ENCODE peak calls at places on chromosomes 13 and 19, in nine cellular contexts. I is Panc1, Q is stomach, X is ascending aorta, N is astrocyte of the cerebellum, R is AG04450, O is foreskin fibroblast, M is lower lobe of right lung, J is omental fat pad. B is an unnamed sample.

GRCh38 chr13:27004866-27005265 is 166.7 kb downstream of the USP12 start:
- DNase-seq in I (no peak), Q (no peak), X (no peak), N (no peak), R (no peak), O (no peak), M (no peak), J (no peak), B (no peak)

GRCh38 chr19:15476334-15476733 is 3.0 kb downstream of the PGLYRP2 start:
- DNase-seq in I (no peak), Q (no peak), X (no peak), N (no peak), R (no peak), O (no peak), M (no peak), J (no peak), B (no peak)

GRCh38 chr13:45683701-45684100 is 18.4 kb upstream of the CBY2 start:
- DNase-seq in I (no peak), Q (no peak), X (no peak), N (no peak), R (no peak), O (no peak), M (no peak), J (no peak), B (no peak)

GRCh38 chr13:113997845-113998751 is 24.2 kb upstream of the C13orf46 start:
- DNase-seq in I (no peak), Q (peak), X (no peak), N (no peak), R (peak), O (peak), M (peak), J (peak), B (no peak)

GRCh38 chr19:13748169-13748884 is 16.0 kb upstream of the MRI1 start:
- DNase-seq in I (no peak), Q (no peak), X (no peak), N (no peak), R (no peak), O (peak), M (no peak), J (no peak), B (no peak)

GRCh38 chr19:10412257-10412977 is 7.9 kb upstream of the PDE4A start:
- DNase-seq in I (no peak), Q (no peak), X (no peak), N (no peak), R (no peak), O (no peak), M (no peak), J (no peak), B (no peak)

GRCh38 chr19:55212447-55212846 is 3.1 kb upstream of the PTPRH start:
- DNase-seq in I (no peak), Q (no peak), X (no peak), N (no peak), R (no peak), O (no peak), M (no peak), J (no peak), B (no peak)

GRCh38 chr13:21138561-21138960 is 37.8 kb downstream of the SKA3 start:
- DNase-seq in I (no peak), Q (no peak), X (no peak), N (no peak), R (no peak), O (no peak), M (no peak), J (no peak), B (no peak)

GRCh38 chr19:947707-948533 is 22.1 kb downstream of the ARID3A start:
- DNase-seq in I (no peak), Q (peak), X (peak), N (no peak), R (no peak), O (no peak), M (peak), J (no peak), B (no peak)

GRCh38 chr13:48235100-48235813 is 2.3 kb downstream of the ITM2B start:
- DNase-seq in I (no peak), Q (peak), X (no peak), N (no peak), R (no peak), O (no peak), M (peak), J (no peak), B (no peak)

GRCh38 chr13:77702364-77702763 is 4.9 kb downstream of the SLAIN1 start:
- DNase-seq in I (no peak), Q (no peak), X (no peak), N (no peak), R (no peak), O (no peak), M (no peak), J (no peak), B (no peak)

GRCh38 chr19:43503501-43504425 is 783 bp downstream of the PHLDB3 start:
- DNase-seq in I (peak), Q (peak), X (peak), N (peak), R (peak), O (peak), M (peak), J (peak), B (peak)
- TF ChIP-seq CTCF in I (no peak), Q (no peak), X (no peak), N (no peak), R (no peak), O (no peak), M (no peak), J (no peak), B (peak)

DNA sequence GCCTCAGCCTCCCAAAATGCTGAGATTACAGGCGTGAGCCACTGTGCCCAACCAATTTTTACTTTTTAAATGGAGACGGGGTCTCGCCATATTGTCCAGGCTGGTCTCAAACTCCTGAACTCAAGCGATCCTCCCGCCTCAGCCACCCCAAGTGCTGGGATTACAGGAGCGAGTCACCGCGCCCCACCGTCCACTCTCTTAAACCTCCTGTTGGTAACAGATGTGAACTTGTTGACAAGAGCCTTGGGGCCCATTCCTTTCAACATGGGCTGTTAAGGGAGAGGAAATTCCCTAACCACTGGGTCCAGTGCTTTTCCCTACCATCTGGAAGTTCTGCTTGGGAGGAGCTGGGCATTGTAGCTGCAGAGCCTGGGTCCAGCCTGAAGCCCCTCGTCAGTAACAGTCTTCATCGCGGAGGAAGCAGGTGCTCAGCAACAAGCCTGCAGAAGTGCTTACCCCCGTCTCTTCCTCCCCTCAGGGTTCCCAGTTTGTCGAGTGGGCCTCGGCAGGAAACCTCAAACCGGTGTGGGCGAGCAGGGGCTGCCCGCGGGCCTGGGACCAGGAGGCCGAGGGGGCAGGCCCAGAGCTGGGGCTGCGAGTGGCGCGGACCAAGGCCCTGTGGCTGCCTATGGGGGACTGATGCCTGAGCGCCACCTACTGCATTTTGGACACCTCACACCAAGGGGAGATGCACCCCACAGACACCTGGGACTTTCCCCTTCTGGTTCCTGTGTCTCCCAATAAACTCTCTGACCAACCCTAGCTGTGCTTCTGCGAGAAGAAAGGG is 4.0 kb upstream of the FLT3LG start:
- DNase-seq in I (no peak), Q (peak), X (no peak), N (no peak), R (no peak), O (no peak), M (no peak), J (no peak), B (no peak)
- TF ChIP-seq CTCF in I (no peak), Q (no peak), X (no peak), N (peak), R (peak), O (no peak), M (no peak), J (no peak), B (no peak)

DNA sequence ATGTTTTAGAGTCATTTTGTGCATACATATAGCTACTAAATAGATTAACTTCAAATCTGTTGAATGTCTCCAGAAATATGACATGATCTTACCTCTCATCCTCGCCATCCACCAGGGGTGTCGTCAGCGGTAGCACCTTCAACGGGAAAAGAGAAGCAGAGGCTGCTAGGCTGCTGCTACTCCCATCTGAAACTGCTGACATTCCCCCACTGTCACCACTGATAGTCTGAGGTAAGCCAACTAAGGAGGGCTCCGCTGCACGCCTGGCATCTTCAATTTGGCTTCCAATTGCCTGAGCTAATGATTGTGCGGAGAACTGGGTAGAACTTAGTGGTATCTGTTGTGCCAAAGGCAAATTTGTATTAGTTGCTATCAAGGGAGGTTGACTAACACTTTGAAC is 3.1 kb downstream of the TSC22D1 start:
- DNase-seq in I (no peak), Q (no peak), X (no peak), N (no peak), R (no peak), O (no peak), M (no peak), J (no peak), B (no peak)
- TF ChIP-seq CTCF in I (no peak), Q (no peak), X (no peak), N (no peak), R (no peak), O (no peak), M (no peak), J (no peak), B (no peak)

DNA sequence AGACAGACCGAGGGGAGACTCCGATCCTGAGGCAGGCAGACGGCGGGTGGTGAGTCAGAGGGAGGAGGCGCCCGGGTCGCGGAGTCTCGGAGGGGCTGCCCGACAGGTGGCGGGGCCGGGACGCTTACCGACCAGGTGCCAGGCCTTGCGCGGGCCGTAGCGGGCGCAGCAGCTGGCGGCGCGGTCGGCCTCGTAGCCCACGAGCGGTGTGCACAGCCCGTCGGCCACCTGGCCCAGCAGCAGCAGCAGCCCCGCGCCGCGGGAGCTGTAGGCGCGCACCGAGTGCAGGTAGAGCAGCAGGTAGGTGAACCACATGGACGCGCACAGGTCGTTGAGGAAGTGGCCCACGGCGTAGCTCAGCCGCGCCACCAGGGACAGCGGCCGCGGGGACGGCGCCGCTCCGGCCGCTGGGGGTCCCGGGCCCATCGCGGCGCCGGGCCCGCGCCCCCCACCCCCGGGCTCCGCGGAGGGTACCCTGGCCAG is 367 bp downstream of the MFSD12 start:
- DNase-seq in I (no peak), Q (peak), X (no peak), N (no peak), R (no peak), O (no peak), M (peak), J (no peak), B (no peak)
- TF ChIP-seq CTCF in I (no peak), Q (no peak), X (peak), N (no peak), R (no peak), O (no peak), M (peak), J (no peak), B (peak)

DNA sequence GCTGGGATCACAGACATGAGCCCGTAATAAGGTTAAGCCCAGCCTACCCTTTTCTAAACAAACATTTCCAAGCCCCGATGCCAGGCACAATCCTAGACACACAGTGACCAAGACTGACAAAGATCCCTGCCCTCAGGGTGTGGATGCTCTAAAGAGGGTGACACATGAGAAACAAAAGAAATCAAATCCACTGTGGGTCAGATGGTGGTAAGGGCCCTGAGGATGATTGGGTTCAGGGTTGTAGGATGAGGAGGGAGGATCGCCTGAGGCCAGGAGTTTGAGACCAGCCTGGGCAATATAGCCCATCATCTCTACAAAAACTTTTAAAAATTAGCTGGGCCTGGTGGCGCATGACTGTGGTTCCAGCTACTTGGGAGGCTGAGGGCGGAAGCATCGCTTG is 44.6 kb downstream of the PTPRS start:
- DNase-seq in I (no peak), Q (no peak), X (no peak), N (no peak), R (no peak), O (no peak), M (no peak), J (no peak), B (no peak)
- TF ChIP-seq CTCF in I (no peak), Q (no peak), X (no peak), N (no peak), R (no peak), O (no peak), M (no peak), J (no peak), B (no peak)